ENCODE peak calls at places on chromosomes 1 and 21, in ten cellular contexts. H is mesendoderm; A is SJSA1; X is neuronal stem cell; N is fibroblast of lung; G is CD4-positive, alpha-beta memory T cell; C is suprapubic skin; O is IMR-90; V is H9; W is aorta. T is an unnamed sample.

GRCh38 chr1:26295194-26296138 is 11.0 kb downstream of the UBXN11 start:
- DNase-seq in H (no peak), A (no peak), X (no peak), N (no peak), G (no peak), C (no peak), O (no peak), V (no peak), W (no peak), T (no peak)

GRCh38 chr1:29519733-29520132 is 283.4 kb downstream of the PTPRU start:
- DNase-seq in H (no peak), A (peak), X (no peak), N (no peak), G (no peak), C (peak), O (no peak), V (peak), W (peak), T (no peak)

GRCh38 chr1:25914074-25914995 is 8.1 kb upstream of the STMN1 start:
- DNase-seq in H (peak), A (no peak), X (no peak), N (no peak), G (no peak), C (no peak), O (peak), V (no peak), W (no peak), T (no peak)

GRCh38 chr1:208951908-208952307 is 631.6 kb upstream of the CAMK1G start:
- DNase-seq in H (peak), A (no peak), X (no peak), N (peak), G (no peak), C (no peak), O (no peak), V (no peak), W (no peak), T (no peak)

GRCh38 chr1:183472488-183473285 is at the start of gene SMG7:
- DNase-seq in H (peak), A (peak), X (no peak), N (no peak), G (no peak), C (peak), O (peak), V (peak), W (peak), T (peak)

GRCh38 chr1:161373442-161373841 is 5.8 kb upstream of the CFAP126 start:
- DNase-seq in H (no peak), A (no peak), X (no peak), N (no peak), G (no peak), C (no peak), O (no peak), V (no peak), W (no peak), T (no peak)

GRCh38 chr21:25639167-25639921 is at the start of gene JAM2:
- DNase-seq in H (peak), A (no peak), X (peak), N (peak), G (peak), C (peak), O (peak), V (peak), W (peak), T (peak)

GRCh38 chr1:187691439-187691838 is 862.7 kb downstream of the PLA2G4A start:
- DNase-seq in H (no peak), A (no peak), X (no peak), N (peak), G (no peak), C (no peak), O (peak), V (no peak), W (no peak), T (no peak)

GRCh38 chr1:232549998-232550397 is 79.9 kb downstream of the SIPA1L2 start:
- DNase-seq in H (no peak), A (no peak), X (no peak), N (no peak), G (no peak), C (no peak), O (no peak), V (no peak), W (no peak), T (no peak)

GRCh38 chr1:169124459-169124858 is 18.0 kb downstream of the ATP1B1 start:
- DNase-seq in H (no peak), A (no peak), X (no peak), N (no peak), G (no peak), C (no peak), O (no peak), V (no peak), W (no peak), T (no peak)

GRCh38 chr1:77407738-77408375 is 126.0 kb downstream of the AK5 start:
- DNase-seq in H (no peak), A (no peak), X (no peak), N (no peak), G (no peak), C (no peak), O (peak), V (no peak), W (no peak), T (no peak)

GRCh38 chr1:171793656-171794055 is 12.2 kb downstream of the METTL13 start:
- DNase-seq in H (no peak), A (no peak), X (no peak), N (no peak), G (no peak), C (no peak), O (peak), V (no peak), W (no peak), T (no peak)

GRCh38 chr1:24383381-24383940 is 30.1 kb downstream of the STPG1 start:
- DNase-seq in H (no peak), A (peak), X (no peak), N (no peak), G (no peak), C (no peak), O (no peak), V (no peak), W (no peak), T (no peak)

GRCh38 chr1:230519246-230519645 is 93.1 kb upstream of the PGBD5 start:
- DNase-seq in H (no peak), A (no peak), X (no peak), N (no peak), G (no peak), C (no peak), O (no peak), V (no peak), W (no peak), T (no peak)

GRCh38 chr21:42258885-42259407 is 40.0 kb downstream of the ABCG1 start:
- DNase-seq in H (no peak), A (no peak), X (no peak), N (no peak), G (no peak), C (no peak), O (no peak), V (no peak), W (no peak), T (no peak)

GRCh38 chr1:162314226-162314625 is 62.4 kb downstream of the SPATA46 start:
- DNase-seq in H (no peak), A (no peak), X (no peak), N (no peak), G (no peak), C (no peak), O (no peak), V (no peak), W (no peak), T (no peak)

GRCh38 chr1:63740432-63740831 is 33.4 kb upstream of the ROR1 start:
- DNase-seq in H (no peak), A (peak), X (no peak), N (no peak), G (no peak), C (no peak), O (no peak), V (no peak), W (no peak), T (no peak)

GRCh38 chr1:222592171-222592570 is 2.4 kb upstream of the TAF1A start:
- DNase-seq in H (no peak), A (no peak), X (no peak), N (no peak), G (no peak), C (no peak), O (peak), V (no peak), W (no peak), T (no peak)

GRCh38 chr1:94720091-94720793 is 99.9 kb upstream of the SLC44A3 start:
- DNase-seq in H (no peak), A (no peak), X (no peak), N (no peak), G (no peak), C (no peak), O (no peak), V (no peak), W (no peak), T (no peak)

GRCh38 chr1:166139735-166140134 is 27.1 kb downstream of the FAM78B start:
- DNase-seq in H (peak), A (no peak), X (no peak), N (no peak), G (no peak), C (no peak), O (no peak), V (peak), W (no peak), T (no peak)

GRCh38 chr1:229617351-229618100 is 8.4 kb downstream of the TAF5L start:
- DNase-seq in H (no peak), A (no peak), X (no peak), N (no peak), G (no peak), C (no peak), O (no peak), V (no peak), W (no peak), T (no peak)

GRCh38 chr1:16960560-16961296 is 19.7 kb downstream of the MFAP2 start:
- DNase-seq in H (peak), A (peak), X (peak), N (peak), G (peak), C (peak), O (peak), V (peak), W (peak), T (peak)

GRCh38 chr1:190126728-190127127 is 350.9 kb downstream of the BRINP3 start:
- DNase-seq in H (no peak), A (no peak), X (no peak), N (no peak), G (no peak), C (no peak), O (no peak), V (no peak), W (no peak), T (no peak)

GRCh38 chr1:177927021-177927596 is 42.7 kb downstream of the SEC16B start:
- DNase-seq in H (no peak), A (peak), X (no peak), N (peak), G (no peak), C (no peak), O (peak), V (no peak), W (no peak), T (no peak)

GRCh38 chr1:170471310-170471839 is 60.6 kb upstream of the GORAB start:
- DNase-seq in H (no peak), A (no peak), X (no peak), N (no peak), G (no peak), C (no peak), O (peak), V (no peak), W (no peak), T (no peak)

GRCh38 chr1:216910081-216910840 is 187.0 kb upstream of the ESRRG start:
- DNase-seq in H (no peak), A (no peak), X (no peak), N (peak), G (no peak), C (no peak), O (peak), V (no peak), W (no peak), T (no peak)

GRCh38 chr21:42833439-42833815 is 45.9 kb downstream of the WDR4 start:
- DNase-seq in H (peak), A (no peak), X (no peak), N (peak), G (peak), C (no peak), O (peak), V (peak), W (no peak), T (no peak)

GRCh38 chr1:186033744-186034345 is 299.7 kb downstream of the HMCN1 start:
- DNase-seq in H (no peak), A (no peak), X (no peak), N (peak), G (no peak), C (no peak), O (peak), V (no peak), W (no peak), T (no peak)

GRCh38 chr1:116825735-116826438 is 71.7 kb downstream of the CD2 start:
- DNase-seq in H (peak), A (no peak), X (no peak), N (no peak), G (no peak), C (no peak), O (no peak), V (peak), W (no peak), T (no peak)

GRCh38 chr1:153565529-153566374 is at the start of gene S100A2:
- DNase-seq in H (peak), A (peak), X (no peak), N (peak), G (no peak), C (peak), O (peak), V (no peak), W (peak), T (peak)

GRCh38 chr21:44955803-44956175 is 16.0 kb downstream of the SLX9 start:
- DNase-seq in H (no peak), A (no peak), X (no peak), N (no peak), G (no peak), C (no peak), O (no peak), V (no peak), W (peak), T (peak)

GRCh38 chr1:155053531-155054105 is 2.5 kb downstream of the ADAM15 start:
- DNase-seq in H (no peak), A (no peak), X (no peak), N (no peak), G (no peak), C (no peak), O (no peak), V (no peak), W (no peak), T (no peak)

GRCh38 chr1:156804572-156805243 is 11.9 kb downstream of the SH2D2A start:
- DNase-seq in H (peak), A (no peak), X (no peak), N (no peak), G (no peak), C (no peak), O (peak), V (no peak), W (no peak), T (no peak)

GRCh38 chr1:156804026-156804425 is 12.6 kb downstream of the SH2D2A start:
- DNase-seq in H (no peak), A (no peak), X (no peak), N (no peak), G (no peak), C (no peak), O (no peak), V (no peak), W (no peak), T (no peak)

GRCh38 chr1:156801409-156802121 is 15.1 kb downstream of the SH2D2A start:
- DNase-seq in H (no peak), A (no peak), X (no peak), N (peak), G (no peak), C (no peak), O (peak), V (no peak), W (no peak), T (no peak)

GRCh38 chr1:156803086-156803851 is 13.4 kb downstream of the SH2D2A start:
- DNase-seq in H (no peak), A (no peak), X (no peak), N (no peak), G (no peak), C (no peak), O (no peak), V (no peak), W (no peak), T (no peak)

GRCh38 chr1:156802421-156802820 is 14.2 kb downstream of the SH2D2A start:
- DNase-seq in H (no peak), A (no peak), X (no peak), N (no peak), G (no peak), C (no peak), O (no peak), V (no peak), W (no peak), T (no peak)
- H3K27ac ChIP-seq in H (no peak), A (no peak), X (no peak), N (no peak), G (peak), C (no peak), O (no peak), V (no peak), W (no peak), T (no peak)

GRCh38 chr1:6414443-6414844 is 5.3 kb downstream of the HES2 start:
- DNase-seq in H (peak), A (peak), X (no peak), N (peak), G (no peak), C (no peak), O (peak), V (peak), W (no peak), T (no peak)
- H3K27ac ChIP-seq in H (no peak), A (no peak), X (no peak), N (no peak), G (no peak), C (peak), O (no peak), V (no peak), W (no peak), T (no peak)

DNA sequence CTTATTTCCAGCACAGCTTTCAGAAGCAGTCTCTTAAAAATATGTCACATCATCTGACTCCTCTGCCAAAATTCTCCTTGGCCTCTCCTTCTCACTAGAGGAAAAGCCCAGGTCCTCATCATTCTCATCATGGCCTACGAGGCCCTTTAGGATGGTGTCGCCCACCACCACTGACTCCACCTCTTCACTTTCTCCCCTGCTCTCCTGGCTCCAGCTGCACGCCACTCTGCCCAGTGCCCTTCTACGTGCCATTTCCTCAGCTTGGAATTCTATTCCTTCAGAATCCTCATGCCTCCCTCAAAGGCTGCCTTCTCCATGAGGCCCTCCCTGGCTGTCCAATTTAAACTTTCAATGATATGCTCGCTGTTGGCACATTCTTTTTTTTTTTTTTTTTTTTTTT is 25.3 kb upstream of the BTG2 start:
- DNase-seq in H (no peak), A (no peak), X (no peak), N (no peak), G (no peak), C (no peak), O (no peak), V (no peak), W (peak), T (no peak)
- H3K27ac ChIP-seq in H (no peak), A (no peak), X (no peak), N (no peak), G (no peak), C (no peak), O (no peak), V (no peak), W (no peak), T (peak)

GRCh38 chr1:9261496-9261895 is 26.9 kb downstream of the H6PD start:
- DNase-seq in H (no peak), A (no peak), X (no peak), N (no peak), G (no peak), C (no peak), O (no peak), V (no peak), W (peak), T (no peak)

GRCh38 chr1:9263276-9263855 is 28.8 kb downstream of the H6PD start:
- DNase-seq in H (no peak), A (no peak), X (no peak), N (no peak), G (no peak), C (peak), O (no peak), V (no peak), W (peak), T (peak)

GRCh38 chr1:9263984-9264929 is 28.4 kb upstream of the SPSB1 start:
- DNase-seq in H (no peak), A (no peak), X (no peak), N (no peak), G (no peak), C (peak), O (no peak), V (no peak), W (peak), T (peak)

GRCh38 chr1:9262096-9262495 is 27.5 kb downstream of the H6PD start:
- DNase-seq in H (no peak), A (no peak), X (no peak), N (no peak), G (no peak), C (no peak), O (no peak), V (no peak), W (peak), T (no peak)

DNA sequence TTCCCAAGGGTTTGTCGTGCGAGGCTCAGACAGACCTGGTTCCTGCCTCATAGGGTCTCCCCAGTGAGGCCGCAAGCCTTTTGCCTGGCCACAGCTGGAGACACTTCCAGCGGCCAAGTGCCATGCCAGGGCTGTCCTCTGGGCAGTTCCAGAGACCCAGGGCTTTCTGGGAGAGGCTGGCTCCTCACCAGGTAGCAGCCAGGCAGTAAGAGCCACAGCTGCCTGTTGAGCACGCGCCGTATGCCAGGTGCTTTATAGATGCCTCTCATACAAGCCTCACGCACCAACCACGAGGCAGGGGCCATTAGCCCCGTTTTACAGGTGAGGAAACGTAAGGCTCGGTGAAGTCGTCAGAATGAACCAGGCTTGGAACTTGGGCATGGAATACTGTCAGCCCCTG is 28.0 kb downstream of the H6PD start:
- DNase-seq in H (no peak), A (no peak), X (no peak), N (no peak), G (no peak), C (no peak), O (no peak), V (no peak), W (peak), T (peak)
- H3K27ac ChIP-seq in H (no peak), A (no peak), X (no peak), N (no peak), G (no peak), C (no peak), O (no peak), V (no peak), W (no peak), T (peak)

GRCh38 chr1:93595749-93596148 is 85.9 kb downstream of the BCAR3 start:
- DNase-seq in H (peak), A (no peak), X (no peak), N (no peak), G (no peak), C (no peak), O (no peak), V (no peak), W (no peak), T (no peak)
- H3K27ac ChIP-seq in H (no peak), A (no peak), X (no peak), N (peak), G (no peak), C (no peak), O (no peak), V (no peak), W (no peak), T (peak)

DNA sequence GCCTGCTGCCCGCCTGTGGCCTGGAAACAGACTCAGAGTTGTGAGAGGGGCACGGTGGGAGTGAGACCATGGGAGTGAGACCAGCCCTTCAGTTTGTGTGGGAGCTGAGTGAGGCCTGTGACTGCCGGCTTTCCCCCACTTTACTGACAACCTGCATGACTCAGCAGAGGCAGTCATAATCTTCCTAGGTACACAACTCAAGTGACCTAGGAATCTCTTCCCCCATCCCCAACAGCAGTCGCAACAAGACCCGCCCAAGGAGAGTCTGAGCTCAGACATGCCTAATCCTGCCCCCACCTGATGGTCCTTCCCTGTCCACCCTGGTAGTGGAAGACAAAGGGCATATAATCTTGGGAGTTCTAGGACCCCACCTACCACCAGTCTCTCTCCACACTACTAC is 44.2 kb downstream of the KLHL20 start:
- DNase-seq in H (no peak), A (no peak), X (no peak), N (no peak), G (no peak), C (no peak), O (no peak), V (no peak), W (no peak), T (no peak)
- H3K27ac ChIP-seq in H (no peak), A (no peak), X (no peak), N (no peak), G (no peak), C (no peak), O (no peak), V (no peak), W (no peak), T (no peak)

GRCh38 chr1:243267346-243268283 is 11.8 kb downstream of the SDCCAG8 start:
- DNase-seq in H (no peak), A (no peak), X (no peak), N (peak), G (no peak), C (no peak), O (no peak), V (no peak), W (no peak), T (no peak)
- H3K27ac ChIP-seq in H (no peak), A (peak), X (no peak), N (peak), G (no peak), C (no peak), O (peak), V (no peak), W (no peak), T (no peak)

GRCh38 chr1:61280457-61280856 is 198.1 kb downstream of the NFIA start:
- DNase-seq in H (no peak), A (no peak), X (no peak), N (no peak), G (no peak), C (no peak), O (no peak), V (no peak), W (no peak), T (no peak)
- H3K27ac ChIP-seq in H (no peak), A (no peak), X (no peak), N (no peak), G (no peak), C (peak), O (no peak), V (no peak), W (no peak), T (no peak)

T was measured in psoas muscle.